ENCODE peak calls at places on chromosome 20, in five cellular contexts. One of them, this sample, is unnamed. For H3K4me1, the result is how much of the 10 kb centered on the place peaks cover.

GRCh38 chr20:1402149-1402548 is 9.3 kb upstream of the FKBP1A start:
- DNase-seq in CD8-positive, alpha-beta T cell: no peak
- DNase-seq in endodermal cell: no peak
- DNase-seq in A549: no peak
- DNase-seq in cardiac muscle cell: peak
- DNase-seq in this sample: no peak

GRCh38 chr20:8153281-8153908 is 21.3 kb downstream of the PLCB1 start:
- DNase-seq in cardiac muscle cell: peak
- DNase-seq in CD8-positive, alpha-beta T cell: no peak
- DNase-seq in A549: no peak
- DNase-seq in endodermal cell: no peak
- DNase-seq in this sample: no peak

GRCh38 chr20:44502968-44503367 is 18.9 kb downstream of the SERINC3 start:
- DNase-seq in endodermal cell: no peak
- DNase-seq in A549: no peak
- DNase-seq in CD8-positive, alpha-beta T cell: no peak
- DNase-seq in cardiac muscle cell: no peak
- DNase-seq in this sample: no peak

GRCh38 chr20:24206995-24207394 is 218.4 kb upstream of the GGTLC1 start:
- DNase-seq in A549: no peak
- DNase-seq in CD8-positive, alpha-beta T cell: no peak
- DNase-seq in cardiac muscle cell: peak
- DNase-seq in endodermal cell: no peak
- DNase-seq in this sample: no peak

GRCh38 chr20:38604873-38605303 is 3.3 kb downstream of the ARHGAP40 start:
- DNase-seq in A549: peak
- DNase-seq in CD8-positive, alpha-beta T cell: no peak
- DNase-seq in endodermal cell: no peak
- DNase-seq in cardiac muscle cell: peak
- DNase-seq in this sample: no peak

GRCh38 chr20:23294166-23294565 is 56.4 kb upstream of the NXT1 start:
- DNase-seq in cardiac muscle cell: no peak
- DNase-seq in A549: no peak
- DNase-seq in endodermal cell: no peak
- DNase-seq in CD8-positive, alpha-beta T cell: no peak
- DNase-seq in this sample: no peak

GRCh38 chr20:33328157-33328556 is 45.1 kb downstream of the BPIFB1 start:
- DNase-seq in A549: no peak
- DNase-seq in endodermal cell: no peak
- DNase-seq in CD8-positive, alpha-beta T cell: no peak
- DNase-seq in cardiac muscle cell: no peak
- DNase-seq in this sample: no peak

GRCh38 chr20:59771506-59772372 is 161.7 kb downstream of the SYCP2 start:
- DNase-seq in CD8-positive, alpha-beta T cell: no peak
- DNase-seq in A549: no peak
- DNase-seq in cardiac muscle cell: no peak
- DNase-seq in endodermal cell: peak
- DNase-seq in this sample: no peak

GRCh38 chr20:37336369-37337207 is 9.4 kb upstream of the SRC start:
- DNase-seq in CD8-positive, alpha-beta T cell: peak
- DNase-seq in endodermal cell: peak
- DNase-seq in cardiac muscle cell: peak
- DNase-seq in A549: no peak
- DNase-seq in this sample: no peak

GRCh38 chr20:53929974-53930650 is 140.3 kb downstream of the BCAS1 start:
- DNase-seq in endodermal cell: peak
- DNase-seq in cardiac muscle cell: no peak
- DNase-seq in A549: no peak
- DNase-seq in CD8-positive, alpha-beta T cell: no peak
- DNase-seq in this sample: no peak

GRCh38 chr20:60892095-60892813 is 359.8 kb upstream of the CDH4 start:
- DNase-seq in A549: no peak
- DNase-seq in cardiac muscle cell: no peak
- DNase-seq in endodermal cell: no peak
- DNase-seq in CD8-positive, alpha-beta T cell: no peak
- DNase-seq in this sample: no peak

GRCh38 chr20:37397076-37397953 is 51.4 kb downstream of the SRC start:
- DNase-seq in A549: peak
- DNase-seq in cardiac muscle cell: peak
- DNase-seq in CD8-positive, alpha-beta T cell: no peak
- DNase-seq in endodermal cell: no peak
- DNase-seq in this sample: no peak

GRCh38 chr20:2751347-2751867 is 49.0 kb downstream of the CPXM1 start:
- DNase-seq in A549: peak
- DNase-seq in cardiac muscle cell: no peak
- DNase-seq in endodermal cell: no peak
- DNase-seq in CD8-positive, alpha-beta T cell: no peak
- DNase-seq in this sample: no peak

GRCh38 chr20:19498756-19499155 is 259.3 kb upstream of the RIN2 start:
- DNase-seq in endodermal cell: no peak
- DNase-seq in CD8-positive, alpha-beta T cell: no peak
- DNase-seq in cardiac muscle cell: no peak
- DNase-seq in A549: no peak
- DNase-seq in this sample: no peak

GRCh38 chr20:49813305-49813974 is 812 bp downstream of the SLC9A8 start:
- DNase-seq in endodermal cell: no peak
- DNase-seq in A549: no peak
- DNase-seq in CD8-positive, alpha-beta T cell: no peak
- DNase-seq in cardiac muscle cell: no peak
- DNase-seq in this sample: no peak

GRCh38 chr20:37297066-37297736 is 7.7 kb downstream of the MANBAL start:
- DNase-seq in CD8-positive, alpha-beta T cell: no peak
- DNase-seq in A549: peak
- DNase-seq in endodermal cell: no peak
- DNase-seq in cardiac muscle cell: peak
- DNase-seq in this sample: no peak

GRCh38 chr20:10647471-10647870 is 26.3 kb downstream of the JAG1 start:
- DNase-seq in CD8-positive, alpha-beta T cell: no peak
- DNase-seq in endodermal cell: peak
- DNase-seq in cardiac muscle cell: no peak
- DNase-seq in A549: no peak
- DNase-seq in this sample: peak

GRCh38 chr20:44572551-44573500 is 9.6 kb upstream of the PKIG start:
- DNase-seq in cardiac muscle cell: peak
- DNase-seq in endodermal cell: no peak
- DNase-seq in CD8-positive, alpha-beta T cell: no peak
- DNase-seq in A549: peak
- DNase-seq in this sample: no peak

GRCh38 chr20:22619272-22619671 is 34.9 kb upstream of the FOXA2 start:
- DNase-seq in A549: peak
- DNase-seq in endodermal cell: no peak
- DNase-seq in cardiac muscle cell: no peak
- DNase-seq in CD8-positive, alpha-beta T cell: no peak
- DNase-seq in this sample: no peak

GRCh38 chr20:2663364-2663886 is 591 bp downstream of the IDH3B start:
- DNase-seq in endodermal cell: no peak
- DNase-seq in CD8-positive, alpha-beta T cell: no peak
- DNase-seq in A549: no peak
- DNase-seq in cardiac muscle cell: no peak
- DNase-seq in this sample: no peak

GRCh38 chr20:61170521-61170920 is 81.5 kb upstream of the CDH4 start:
- DNase-seq in endodermal cell: peak
- DNase-seq in cardiac muscle cell: no peak
- DNase-seq in A549: no peak
- DNase-seq in CD8-positive, alpha-beta T cell: no peak
- DNase-seq in this sample: no peak

GRCh38 chr20:58692579-58693225 is at the start of gene NPEPL1:
- DNase-seq in endodermal cell: peak
- DNase-seq in CD8-positive, alpha-beta T cell: peak
- DNase-seq in A549: peak
- DNase-seq in cardiac muscle cell: peak
- DNase-seq in this sample: peak

GRCh38 chr20:58691405-58691772 is 1.2 kb upstream of the NPEPL1 start:
- DNase-seq in CD8-positive, alpha-beta T cell: no peak
- DNase-seq in cardiac muscle cell: peak
- DNase-seq in endodermal cell: peak
- DNase-seq in A549: no peak
- DNase-seq in this sample: no peak

GRCh38 chr20:58691773-58692578 is 624 bp upstream of the NPEPL1 start:
- DNase-seq in cardiac muscle cell: peak
- DNase-seq in endodermal cell: peak
- DNase-seq in A549: no peak
- DNase-seq in CD8-positive, alpha-beta T cell: no peak
- DNase-seq in this sample: no peak

GRCh38 chr20:58690351-58690750 is 2.2 kb upstream of the NPEPL1 start:
- DNase-seq in endodermal cell: no peak
- DNase-seq in cardiac muscle cell: peak
- DNase-seq in CD8-positive, alpha-beta T cell: no peak
- DNase-seq in A549: no peak
- DNase-seq in this sample: no peak

DNA sequence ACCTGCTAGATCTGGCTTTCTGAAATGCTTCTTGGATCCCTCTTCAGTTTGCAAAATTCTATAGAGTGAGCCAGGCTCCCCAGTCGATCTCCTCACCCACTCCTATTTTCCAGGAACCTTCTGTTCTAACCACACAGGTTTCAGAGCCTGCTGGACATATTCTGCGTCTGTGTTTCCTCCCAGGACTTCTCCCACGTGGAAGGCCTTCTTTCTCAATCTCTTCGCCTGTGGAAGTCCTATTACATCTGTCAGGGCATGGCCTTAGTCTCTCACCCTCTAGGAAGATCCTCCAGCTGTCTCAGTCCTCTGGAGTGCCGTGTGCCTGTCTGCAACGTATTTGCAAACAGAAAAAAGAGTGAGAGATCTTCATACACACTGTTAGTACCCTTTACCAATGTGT is 1.7 kb upstream of the NPEPL1 start:
- DNase-seq in A549: no peak
- DNase-seq in CD8-positive, alpha-beta T cell: peak
- DNase-seq in endodermal cell: peak
- DNase-seq in cardiac muscle cell: peak
- DNase-seq in this sample: no peak
- H3K4me1 ChIP-seq in A549: under half
- H3K4me1 ChIP-seq in CD8-positive, alpha-beta T cell: under half
- H3K4me1 ChIP-seq in endodermal cell: under half
- H3K4me1 ChIP-seq in cardiac muscle cell: under half
- H3K4me1 ChIP-seq in this sample: under half

GRCh38 chr20:3752386-3752759 is 15.2 kb downstream of the ADISSP start:
- DNase-seq in endodermal cell: no peak
- DNase-seq in CD8-positive, alpha-beta T cell: no peak
- DNase-seq in A549: no peak
- DNase-seq in cardiac muscle cell: no peak
- DNase-seq in this sample: no peak
- H3K4me3 ChIP-seq in endodermal cell: peak
- H3K4me3 ChIP-seq in CD8-positive, alpha-beta T cell: peak
- H3K4me3 ChIP-seq in A549: no peak
- H3K4me3 ChIP-seq in cardiac muscle cell: no peak
- H3K4me3 ChIP-seq in this sample: no peak

GRCh38 chr20:64005394-64005793 is 24.5 kb downstream of the PRPF6 start:
- DNase-seq in endodermal cell: no peak
- DNase-seq in cardiac muscle cell: no peak
- DNase-seq in A549: no peak
- DNase-seq in CD8-positive, alpha-beta T cell: no peak
- DNase-seq in this sample: no peak
- H3K4me1 ChIP-seq in endodermal cell: under half
- H3K4me1 ChIP-seq in cardiac muscle cell: under half
- H3K4me1 ChIP-seq in A549: under half
- H3K4me1 ChIP-seq in CD8-positive, alpha-beta T cell: under half
- H3K4me1 ChIP-seq in this sample: under half

DNA sequence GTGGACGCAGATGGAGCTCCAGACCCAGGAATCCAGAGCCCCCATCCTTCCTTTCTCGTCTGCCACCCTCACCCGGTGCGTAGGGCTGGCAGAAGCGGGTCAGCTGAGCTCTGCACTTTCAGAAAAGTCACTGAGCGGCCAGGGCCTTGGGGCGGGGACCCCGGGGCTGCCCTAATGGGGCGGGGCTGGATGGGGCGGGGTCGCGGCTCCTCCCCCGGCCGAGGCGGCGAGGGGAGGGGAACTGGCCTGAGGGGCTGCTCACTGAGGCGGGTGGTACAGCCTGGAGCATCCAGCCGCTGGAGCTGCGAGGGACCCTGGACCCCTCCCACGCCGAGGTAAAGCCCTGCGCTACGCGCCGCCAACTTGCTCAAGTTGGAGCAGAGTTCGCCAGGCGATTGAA is at the start of the genes DEFB124 and REM1:
- DNase-seq in cardiac muscle cell: no peak
- DNase-seq in CD8-positive, alpha-beta T cell: no peak
- DNase-seq in endodermal cell: peak
- DNase-seq in A549: no peak
- DNase-seq in this sample: peak
- H3K4me3 ChIP-seq in cardiac muscle cell: no peak
- H3K4me3 ChIP-seq in CD8-positive, alpha-beta T cell: no peak
- H3K4me3 ChIP-seq in endodermal cell: no peak
- H3K4me3 ChIP-seq in A549: peak
- H3K4me3 ChIP-seq in this sample: peak

GRCh38 chr20:34768105-34768504 is 57.3 kb downstream of the NCOA6 start:
- DNase-seq in endodermal cell: no peak
- DNase-seq in CD8-positive, alpha-beta T cell: no peak
- DNase-seq in A549: no peak
- DNase-seq in cardiac muscle cell: peak
- DNase-seq in this sample: no peak
- H3K4me1 ChIP-seq in endodermal cell: under half
- H3K4me1 ChIP-seq in CD8-positive, alpha-beta T cell: under half
- H3K4me1 ChIP-seq in A549: under half
- H3K4me1 ChIP-seq in cardiac muscle cell: under half
- H3K4me1 ChIP-seq in this sample: under half

GRCh38 chr20:46700481-46700880 is 9.0 kb upstream of the SLC2A10 start:
- DNase-seq in endodermal cell: no peak
- DNase-seq in cardiac muscle cell: no peak
- DNase-seq in CD8-positive, alpha-beta T cell: no peak
- DNase-seq in A549: no peak
- DNase-seq in this sample: no peak
- H3K4me3 ChIP-seq in endodermal cell: no peak
- H3K4me3 ChIP-seq in cardiac muscle cell: no peak
- H3K4me3 ChIP-seq in CD8-positive, alpha-beta T cell: no peak
- H3K4me3 ChIP-seq in A549: no peak
- H3K4me3 ChIP-seq in this sample: no peak

DNA sequence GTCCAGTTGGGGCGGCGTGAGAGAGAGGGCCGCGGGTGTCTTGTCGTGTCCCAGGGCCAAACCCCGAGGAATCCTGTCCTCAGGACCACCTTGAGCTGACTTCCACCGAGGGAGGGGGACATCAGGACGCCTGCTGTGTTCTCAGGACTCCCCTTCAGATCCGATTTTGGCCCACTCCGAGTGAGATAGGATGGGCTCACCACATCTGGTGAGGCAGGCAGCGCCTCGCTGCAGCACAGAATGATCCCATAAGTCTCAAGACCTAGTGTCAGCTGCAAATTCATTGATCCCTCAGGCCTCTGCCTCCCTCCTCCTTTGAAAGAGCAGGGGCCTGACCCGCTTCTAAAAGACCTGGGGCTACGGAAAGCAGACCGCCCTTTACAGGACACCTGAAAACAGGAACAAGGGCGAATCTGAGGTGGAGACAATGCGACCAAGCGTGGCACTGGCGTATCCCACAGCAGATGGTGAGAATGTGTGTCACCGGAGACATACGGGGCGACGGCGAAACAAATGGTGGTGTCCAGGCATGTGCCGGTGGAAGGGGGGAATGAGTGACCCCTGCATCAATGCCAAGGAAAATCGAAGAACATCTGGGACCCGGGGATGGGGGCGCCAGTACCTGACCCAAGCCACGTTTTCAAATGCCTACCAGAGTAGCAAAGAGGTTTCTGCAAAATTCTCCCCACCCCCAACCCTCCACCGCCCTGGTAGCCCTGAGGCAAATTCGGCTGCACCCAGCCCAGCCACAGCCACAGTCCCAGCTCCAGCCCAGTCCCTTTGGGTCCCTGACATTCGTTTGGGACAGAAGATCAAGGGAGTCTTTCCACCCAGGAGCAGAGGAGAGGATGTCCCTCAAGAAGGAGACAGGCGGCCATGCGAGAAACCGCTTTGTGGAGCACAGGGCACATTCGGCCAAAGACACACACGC is 162.1 kb upstream of the ZNF337 start:
- DNase-seq in endodermal cell: no peak
- DNase-seq in cardiac muscle cell: no peak
- DNase-seq in A549: no peak
- DNase-seq in CD8-positive, alpha-beta T cell: no peak
- DNase-seq in this sample: no peak
- H3K4me1 ChIP-seq in endodermal cell: under half
- H3K4me1 ChIP-seq in cardiac muscle cell: under half
- H3K4me1 ChIP-seq in A549: under half
- H3K4me1 ChIP-seq in CD8-positive, alpha-beta T cell: under half
- H3K4me1 ChIP-seq in this sample: under half

This sample was measured in HAP-1.